ENCODE peak calls at places on chromosomes 3 and 15, in four cellular contexts. X is HFF-Myc; B is stomach; N is activated CD4-positive, alpha-beta T cell treated with anti-CD3 and anti-CD28 coated beads, Interleukin-2, amount 50 U/mL, for 48 hours. A is an unnamed sample.

GRCh38 chr3:38115645-38116427 is 21.1 kb downstream of the ACAA1 start:
- DNase-seq in N (no peak), X (no peak), B (no peak), A (no peak)

GRCh38 chr15:58597943-58598828 is 151.3 kb downstream of the ADAM10 start:
- DNase-seq in N (no peak), X (no peak), B (no peak), A (no peak)

GRCh38 chr3:15899438-15899837 is 101.7 kb upstream of the ANKRD28 start:
- DNase-seq in X (peak; percentile 36), B (no peak), N (no peak), A (no peak)

GRCh38 chr3:40753956-40754355 is 229.2 kb downstream of the ZNF621 start:
- DNase-seq in X (no peak), N (no peak), B (no peak), A (no peak)

GRCh38 chr15:99164119-99164518 is 59.2 kb downstream of the SYNM start:
- DNase-seq in N (no peak), X (no peak), B (no peak), A (no peak)

GRCh38 chr3:186464424-186465093 is 79.6 kb downstream of the CRYGS start:
- DNase-seq in X (no peak), N (no peak), B (no peak), A (no peak)

GRCh38 chr3:11600501-11601282 is 43.0 kb downstream of the VGLL4 start:
- DNase-seq in B (peak; percentile 57), X (peak; percentile 96), N (no peak), A (no peak)

GRCh38 chr3:98445949-98446406 is 17.0 kb upstream of the OR5K1 start:
- DNase-seq in B (no peak), X (no peak), N (no peak), A (no peak)

GRCh38 chr3:8886556-8886955 is 76.7 kb downstream of the RAD18 start:
- DNase-seq in X (no peak), N (no peak), B (no peak), A (no peak)

GRCh38 chr3:139534992-139535879 is 4.3 kb downstream of the RBP1 start:
- DNase-seq in B (peak; percentile 51), N (no peak), X (no peak), A (no peak)

GRCh38 chr15:73295630-73296286 is 73.0 kb downstream of the HCN4 start:
- DNase-seq in N (no peak), B (no peak), X (no peak), A (no peak)

GRCh38 chr3:52124766-52125165 is 29.5 kb downstream of the POC1A start:
- DNase-seq in N (no peak), B (no peak), X (no peak), A (no peak)

GRCh38 chr3:47413751-47414150 is 32.9 kb downstream of the PTPN23 start:
- DNase-seq in B (no peak), N (no peak), X (no peak), A (no peak)

GRCh38 chr3:23726811-23727548 is 78.8 kb upstream of the UBE2E1 start:
- DNase-seq in B (no peak), N (peak; percentile 6), X (no peak), A (no peak)

GRCh38 chr3:52238193-52238760 is 681 bp downstream of the TWF2 start:
- DNase-seq in N (no peak), B (no peak), X (no peak), A (no peak)

GRCh38 chr15:88326924-88327323 is 70.4 kb upstream of the NTRK3 start:
- DNase-seq in N (no peak), B (no peak), X (no peak), A (no peak)

GRCh38 chr3:25447925-25448324 is 19.9 kb downstream of the RARB start:
- DNase-seq in B (no peak), X (no peak), N (no peak), A (no peak)

GRCh38 chr3:120448707-120449650 is 1.8 kb downstream of the FSTL1 start:
- DNase-seq in N (no peak), X (no peak), B (no peak), A (no peak)

GRCh38 chr3:194869482-194870169 is 183.9 kb downstream of the FAM43A start:
- DNase-seq in X (no peak), B (no peak), N (no peak), A (no peak)

GRCh38 chr3:190585771-190586630 is 72.1 kb downstream of the IL1RAP start:
- DNase-seq in B (no peak), X (peak; percentile 63), N (peak; percentile 69), A (no peak)

GRCh38 chr3:160458151-160458550 is 8.6 kb upstream of the TRIM59 start:
- DNase-seq in X (no peak), B (no peak), N (no peak), A (no peak)

GRCh38 chr3:183278479-183279088 is 25.5 kb downstream of the B3GNT5 start:
- DNase-seq in X (no peak), N (no peak), B (no peak), A (no peak)

GRCh38 chr15:48897144-48897814 is 19.3 kb downstream of the EID1 start:
- DNase-seq in X (peak; percentile 59), B (no peak), N (no peak), A (peak; percentile 27)

GRCh38 chr3:68088216-68088615 is 433.8 kb upstream of the SUCLG2 start:
- DNase-seq in X (no peak), N (peak; percentile 33), B (no peak), A (no peak)

GRCh38 chr3:171417813-171418212 is 42.4 kb downstream of the TNIK start:
- DNase-seq in N (no peak), B (no peak), X (peak; percentile 10), A (no peak)

GRCh38 chr3:123586966-123587365 is 2.1 kb upstream of the HACD2 start:
- DNase-seq in N (no peak), X (no peak), B (no peak), A (no peak)

A was measured in frontal cortex.